ENCODE peak calls at places on chromosome 4, in eight cellular contexts. T is heart right ventricle, J is K562, Y is psoas muscle, I is adrenal gland, W is upper lobe of left lung, H is SK-N-SH, L is fibroblast of lung. D is an unnamed sample. For H3K4me1, the result is how much of the 10 kb centered on the place peaks cover.

GRCh38 chr4:54082168-54082567 is 17.8 kb upstream of the CHIC2 start:
- DNase-seq in T (no peak), J (no peak), Y (no peak), I (peak), W (no peak), H (no peak), L (peak), D (peak)

GRCh38 chr4:98932539-98932938 is 3.6 kb upstream of the EIF4E start:
- DNase-seq in T (no peak), J (no peak), Y (no peak), I (no peak), W (no peak), H (no peak), L (no peak), D (no peak)

GRCh38 chr4:109123952-109124351 is 178.5 kb downstream of the COL25A1 start:
- DNase-seq in T (no peak), J (no peak), Y (no peak), I (no peak), W (no peak), H (no peak), L (no peak), D (no peak)

GRCh38 chr4:84965558-84966381 is 720 bp downstream of the WDFY3 start:
- DNase-seq in T (peak), J (peak), Y (peak), I (peak), W (peak), H (peak), L (no peak), D (peak)

GRCh38 chr4:1036095-1036494 is 24.7 kb downstream of the FGFRL1 start:
- DNase-seq in T (no peak), J (no peak), Y (no peak), I (no peak), W (peak), H (no peak), L (no peak), D (no peak)

GRCh38 chr4:93776386-93777080 is 52.0 kb upstream of the ATOH1 start:
- DNase-seq in T (no peak), J (no peak), Y (no peak), I (no peak), W (no peak), H (no peak), L (peak), D (peak)

GRCh38 chr4:70603856-70604255 is 11.8 kb downstream of the AMBN start:
- DNase-seq in T (no peak), J (no peak), Y (no peak), I (no peak), W (no peak), H (no peak), L (peak), D (no peak)

GRCh38 chr4:164440196-164440595 is 313.7 kb upstream of the SMIM31 start:
- DNase-seq in T (no peak), J (peak), Y (no peak), I (no peak), W (no peak), H (no peak), L (peak), D (no peak)

GRCh38 chr4:5751918-5752802 is 41.2 kb downstream of the EVC start:
- DNase-seq in T (no peak), J (no peak), Y (no peak), I (no peak), W (no peak), H (no peak), L (peak), D (peak)

GRCh38 chr4:129550281-129550785 is 454.4 kb downstream of the C4orf33 start:
- DNase-seq in T (no peak), J (no peak), Y (no peak), I (no peak), W (no peak), H (no peak), L (no peak), D (no peak)

GRCh38 chr4:153643406-153644016 is 40.6 kb upstream of the TLR2 start:
- DNase-seq in T (no peak), J (peak), Y (no peak), I (no peak), W (no peak), H (peak), L (peak), D (peak)

GRCh38 chr4:61239250-61239649 is 39.1 kb downstream of the ADGRL3 start:
- DNase-seq in T (no peak), J (no peak), Y (no peak), I (no peak), W (no peak), H (no peak), L (no peak), D (no peak)

GRCh38 chr4:85724801-85725548 is 250.0 kb downstream of the ARHGAP24 start:
- DNase-seq in T (no peak), J (no peak), Y (no peak), I (no peak), W (no peak), H (no peak), L (peak), D (no peak)

GRCh38 chr4:1508161-1509160 is 102.2 kb upstream of the NKX1-1 start:
- DNase-seq in T (no peak), J (no peak), Y (peak), I (no peak), W (peak), H (peak), L (no peak), D (no peak)

GRCh38 chr4:33940281-33940680 is 2304.0 kb downstream of the ARAP2 start:
- DNase-seq in T (no peak), J (no peak), Y (no peak), I (no peak), W (no peak), H (no peak), L (peak), D (no peak)

GRCh38 chr4:113636877-113637276 is 124.7 kb downstream of the CAMK2D start:
- DNase-seq in T (no peak), J (peak), Y (no peak), I (no peak), W (no peak), H (no peak), L (peak), D (no peak)

GRCh38 chr4:8081171-8081570 is 77.4 kb downstream of the ABLIM2 start:
- DNase-seq in T (no peak), J (no peak), Y (peak), I (no peak), W (no peak), H (no peak), L (no peak), D (no peak)

GRCh38 chr4:152501846-152502536 is 33.9 kb downstream of the FBXW7 start:
- DNase-seq in T (no peak), J (no peak), Y (no peak), I (no peak), W (no peak), H (no peak), L (no peak), D (no peak)

GRCh38 chr4:185235480-185236154 is 26.2 kb downstream of the SNX25 start:
- DNase-seq in T (no peak), J (peak), Y (no peak), I (no peak), W (no peak), H (peak), L (peak), D (no peak)

GRCh38 chr4:182496392-182496791 is 253.2 kb downstream of the TENM3 start:
- DNase-seq in T (no peak), J (no peak), Y (no peak), I (no peak), W (no peak), H (no peak), L (no peak), D (no peak)

GRCh38 chr4:122423246-122423645 is 33.3 kb downstream of the IL2 start:
- DNase-seq in T (no peak), J (no peak), Y (no peak), I (no peak), W (no peak), H (no peak), L (no peak), D (no peak)

GRCh38 chr4:11471613-11472012 is 42.9 kb upstream of the HS3ST1 start:
- DNase-seq in T (no peak), J (no peak), Y (no peak), I (peak), W (no peak), H (no peak), L (no peak), D (no peak)

GRCh38 chr4:772776-773175 is 53.2 kb downstream of the CPLX1 start:
- DNase-seq in T (no peak), J (no peak), Y (peak), I (no peak), W (no peak), H (no peak), L (no peak), D (no peak)

GRCh38 chr4:5341151-5341925 is 290.1 kb downstream of the STK32B start:
- DNase-seq in T (no peak), J (no peak), Y (no peak), I (no peak), W (no peak), H (no peak), L (no peak), D (peak)

GRCh38 chr4:76688737-76689078 is 209.2 kb downstream of the SOWAHB start:
- DNase-seq in T (no peak), J (no peak), Y (no peak), I (no peak), W (no peak), H (peak), L (no peak), D (no peak)

GRCh38 chr4:41752081-41752836 is 3.7 kb upstream of the PHOX2B start:
- DNase-seq in T (no peak), J (no peak), Y (no peak), I (no peak), W (no peak), H (peak), L (no peak), D (no peak)
- H3K4me3 ChIP-seq in T (no peak), J (no peak), Y (no peak), I (no peak), W (no peak), H (peak), L (no peak), D (no peak)

DNA sequence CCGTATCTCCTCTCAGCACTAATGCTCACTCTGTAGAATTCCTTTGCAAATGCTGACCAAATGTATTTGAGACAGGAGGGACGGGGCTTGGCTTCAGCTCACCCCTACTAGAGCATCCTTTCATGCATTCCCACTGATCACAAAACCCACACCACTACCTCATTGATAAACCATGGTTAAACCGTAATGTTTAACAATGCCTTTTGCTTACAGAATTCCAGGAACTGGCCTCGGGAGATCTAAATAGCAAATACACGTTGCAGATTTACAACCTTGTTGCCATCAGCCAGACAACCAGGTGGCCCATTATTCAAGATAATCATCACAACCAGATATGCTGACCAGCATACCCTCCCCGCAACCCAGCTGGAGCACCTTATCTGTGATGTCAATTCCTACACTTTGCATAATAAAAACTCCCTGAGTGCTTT is 391.9 kb downstream of the KCTD8 start:
- DNase-seq in T (no peak), J (no peak), Y (no peak), I (no peak), W (no peak), H (peak), L (no peak), D (no peak)
- H3K27ac ChIP-seq in T (no peak), J (no peak), Y (no peak), I (no peak), W (no peak), H (no peak), L (no peak), D (no peak)

GRCh38 chr4:119518230-119518892 is 110.2 kb downstream of the PDE5A start:
- DNase-seq in T (no peak), J (no peak), Y (no peak), I (no peak), W (no peak), H (no peak), L (no peak), D (no peak)

GRCh38 chr4:119523399-119523798 is 105.2 kb downstream of the PDE5A start:
- DNase-seq in T (no peak), J (no peak), Y (no peak), I (no peak), W (no peak), H (no peak), L (no peak), D (no peak)

GRCh38 chr4:119518915-119519410 is 109.6 kb downstream of the PDE5A start:
- DNase-seq in T (no peak), J (no peak), Y (no peak), I (no peak), W (no peak), H (no peak), L (no peak), D (no peak)

GRCh38 chr4:119517361-119518229 is 111.0 kb downstream of the PDE5A start:
- DNase-seq in T (no peak), J (no peak), Y (no peak), I (peak), W (no peak), H (peak), L (peak), D (no peak)

DNA sequence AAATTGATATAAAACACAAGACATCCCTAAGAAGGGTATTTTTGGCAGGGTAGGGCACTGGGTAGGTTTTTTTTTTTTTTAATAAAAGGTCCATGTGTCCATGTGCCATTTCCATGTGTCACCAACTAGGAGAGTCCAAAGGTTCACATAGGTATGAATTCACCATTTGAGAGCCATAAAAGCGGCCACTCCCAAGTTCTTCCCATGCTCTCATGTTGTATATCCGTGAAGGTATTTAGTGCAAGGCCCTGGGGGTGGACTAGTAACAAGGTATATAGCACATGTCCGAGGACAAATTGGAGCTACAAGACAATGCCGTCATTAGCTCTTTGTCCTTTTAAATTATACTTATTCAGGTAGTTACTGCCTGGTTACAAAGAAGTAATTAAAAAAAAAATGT is 107.3 kb downstream of the PDE5A start:
- DNase-seq in T (no peak), J (no peak), Y (no peak), I (no peak), W (no peak), H (no peak), L (no peak), D (no peak)
- H3K4me1 ChIP-seq in T (under half), J (under half), Y (under half), I (under half), W (under half), H (under half), L (under half), D (under half)

GRCh38 chr4:81663368-81663767 is 191.7 kb upstream of the RASGEF1B start:
- DNase-seq in T (no peak), J (no peak), Y (no peak), I (no peak), W (no peak), H (no peak), L (peak), D (no peak)

GRCh38 chr4:81666491-81666890 is 194.8 kb upstream of the RASGEF1B start:
- DNase-seq in T (no peak), J (no peak), Y (no peak), I (no peak), W (no peak), H (no peak), L (no peak), D (no peak)

GRCh38 chr4:81664079-81664478 is 192.4 kb upstream of the RASGEF1B start:
- DNase-seq in T (no peak), J (no peak), Y (no peak), I (no peak), W (no peak), H (no peak), L (no peak), D (no peak)

GRCh38 chr4:81665050-81665449 is 193.3 kb upstream of the RASGEF1B start:
- DNase-seq in T (no peak), J (no peak), Y (no peak), I (no peak), W (no peak), H (no peak), L (no peak), D (no peak)
- H3K4me3 ChIP-seq in T (no peak), J (no peak), Y (no peak), I (no peak), W (no peak), H (no peak), L (no peak), D (no peak)

GRCh38 chr4:87529187-87529586 is at the start of gene SPARCL1:
- DNase-seq in T (peak), J (no peak), Y (peak), I (no peak), W (no peak), H (no peak), L (peak), D (no peak)

GRCh38 chr4:87525636-87526035 is 3.5 kb downstream of the SPARCL1 start:
- DNase-seq in T (no peak), J (no peak), Y (no peak), I (no peak), W (no peak), H (no peak), L (peak), D (peak)

GRCh38 chr4:87524456-87524855 is 4.7 kb downstream of the SPARCL1 start:
- DNase-seq in T (no peak), J (no peak), Y (no peak), I (no peak), W (no peak), H (no peak), L (no peak), D (no peak)

GRCh38 chr4:87530868-87531267 is 1.7 kb upstream of the SPARCL1 start:
- DNase-seq in T (peak), J (no peak), Y (peak), I (peak), W (no peak), H (no peak), L (peak), D (no peak)

DNA sequence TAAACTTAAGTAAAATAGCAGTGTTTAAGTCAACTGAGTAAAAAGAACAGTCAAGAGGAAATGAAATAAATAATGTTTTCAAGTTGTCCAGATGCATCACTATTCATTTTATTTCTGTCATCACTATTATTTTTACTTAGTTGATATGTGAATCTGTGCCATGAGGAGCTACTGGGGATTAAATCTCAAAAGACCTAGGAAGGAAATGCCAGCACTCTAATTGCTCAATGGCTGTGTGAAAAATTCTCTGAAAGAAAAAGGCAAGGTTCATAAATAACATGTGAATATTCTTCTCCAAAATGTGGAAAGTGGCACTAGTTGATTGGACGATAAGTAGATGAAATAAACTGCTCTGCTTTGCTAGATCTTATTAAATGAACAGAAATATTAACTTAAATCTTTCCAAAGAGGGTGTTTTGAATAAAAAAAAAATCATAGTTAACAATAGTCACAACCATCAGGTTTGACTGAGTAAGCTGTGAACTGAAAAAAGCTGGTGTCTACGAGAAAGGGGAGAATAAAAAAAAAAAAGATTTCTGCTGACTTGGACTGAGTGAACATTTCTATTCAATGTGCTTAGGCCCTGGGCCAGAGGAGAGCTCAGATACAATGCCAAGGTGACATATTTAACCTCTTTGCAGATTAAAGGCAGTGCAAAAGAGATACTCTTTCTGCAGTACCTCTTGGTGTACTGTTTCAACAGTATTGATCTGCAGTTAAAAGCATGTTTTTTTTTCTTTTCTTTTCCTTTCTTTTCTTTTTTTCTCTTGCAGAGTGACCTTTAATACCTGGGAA is 1.5 kb downstream of the SPARCL1 start:
- DNase-seq in T (no peak), J (no peak), Y (no peak), I (peak), W (no peak), H (no peak), L (no peak), D (peak)
- H3K27ac ChIP-seq in T (peak), J (no peak), Y (peak), I (peak), W (peak), H (no peak), L (no peak), D (peak)

GRCh38 chr4:111410571-111410970 is 734.7 kb upstream of the FAM241A start:
- DNase-seq in T (no peak), J (no peak), Y (no peak), I (no peak), W (no peak), H (no peak), L (no peak), D (no peak)
- H3K4me1 ChIP-seq in T (under half), J (under half), Y (under half), I (under half), W (under half), H (under half), L (under half), D (under half)

GRCh38 chr4:14111730-14112171 is 484.2 kb upstream of the BOD1L1 start:
- DNase-seq in T (no peak), J (no peak), Y (no peak), I (peak), W (no peak), H (no peak), L (peak), D (peak)
- H3K4me3 ChIP-seq in T (no peak), J (no peak), Y (no peak), I (no peak), W (no peak), H (peak), L (peak), D (peak)

D was measured in A673.